ENCODE peak calls at places on chromosomes 7 and 10, in six cellular contexts. B is testis, J is IMR-90, N is spleen, A is uterus, L is HCT116. D is an unnamed sample.

GRCh38 chr10:36170943-36171501 is 528.9 kb upstream of the FZD8 start:
- DNase-seq in B (no peak), J (no peak), N (no peak), A (no peak), L (no peak), D (no peak)

GRCh38 chr7:123797673-123798526 is 47.1 kb upstream of the HYAL4 start:
- DNase-seq in B (no peak), J (peak), N (no peak), A (no peak), L (peak), D (no peak)

GRCh38 chr10:109846832-109847231 is 76.5 kb downstream of the XPNPEP1 start:
- DNase-seq in B (no peak), J (no peak), N (no peak), A (no peak), L (no peak), D (no peak)

GRCh38 chr10:130456616-130457015 is 320.4 kb downstream of the GLRX3 start:
- DNase-seq in B (no peak), J (no peak), N (no peak), A (no peak), L (no peak), D (no peak)

GRCh38 chr10:103709341-103709920 is 145.9 kb downstream of the SH3PXD2A start:
- DNase-seq in B (no peak), J (peak), N (no peak), A (no peak), L (peak), D (no peak)

GRCh38 chr10:88702848-88703597 is 3.0 kb upstream of the LIPK start:
- DNase-seq in B (no peak), J (peak), N (no peak), A (no peak), L (peak), D (peak)

GRCh38 chr7:3106353-3106752 is 62.7 kb upstream of the CARD11 start:
- DNase-seq in B (no peak), J (no peak), N (no peak), A (no peak), L (no peak), D (no peak)

GRCh38 chr10:119211625-119212441 is 4.5 kb downstream of the GRK5 start:
- DNase-seq in B (no peak), J (no peak), N (no peak), A (no peak), L (no peak), D (no peak)

GRCh38 chr7:1458676-1459511 is at the start of gene MICALL2:
- DNase-seq in B (peak), J (peak), N (peak), A (peak), L (peak), D (peak)

GRCh38 chr10:101693701-101694055 is 1.3 kb downstream of the FBXW4 start:
- DNase-seq in B (peak), J (peak), N (no peak), A (no peak), L (no peak), D (no peak)

GRCh38 chr7:125516194-125516593 is 586.6 kb upstream of the POT1 start:
- DNase-seq in B (no peak), J (no peak), N (no peak), A (no peak), L (no peak), D (no peak)

GRCh38 chr7:28986723-28987122 is 28.6 kb upstream of the TRIL start:
- DNase-seq in B (no peak), J (peak), N (no peak), A (peak), L (no peak), D (no peak)

GRCh38 chr7:82818091-82818620 is 344.5 kb downstream of the PCLO start:
- DNase-seq in B (no peak), J (no peak), N (no peak), A (no peak), L (no peak), D (no peak)

GRCh38 chr7:108525327-108525984 is 479 bp downstream of the PNPLA8 start:
- DNase-seq in B (peak), J (peak), N (no peak), A (no peak), L (peak), D (no peak)

GRCh38 chr7:48337012-48337621 is 165.9 kb downstream of the ABCA13 start:
- DNase-seq in B (peak), J (peak), N (no peak), A (no peak), L (no peak), D (no peak)

GRCh38 chr7:79272066-79272669 is 181.3 kb downstream of the MAGI2 start:
- DNase-seq in B (no peak), J (peak), N (no peak), A (no peak), L (peak), D (no peak)

GRCh38 chr7:2717293-2717904 is 29.4 kb downstream of the AMZ1 start:
- DNase-seq in B (peak), J (peak), N (peak), A (peak), L (no peak), D (peak)

GRCh38 chr7:151447901-151448260 is 7.9 kb upstream of the CRYGN start:
- DNase-seq in B (no peak), J (no peak), N (no peak), A (no peak), L (no peak), D (no peak)

GRCh38 chr10:31528834-31529233 is 209.8 kb downstream of the ZEB1 start:
- DNase-seq in B (no peak), J (peak), N (no peak), A (no peak), L (no peak), D (no peak)

GRCh38 chr7:104914427-104914826 is 99.6 kb upstream of the KMT2E start:
- DNase-seq in B (no peak), J (no peak), N (no peak), A (no peak), L (no peak), D (no peak)

GRCh38 chr7:42624471-42624870 is 287.4 kb downstream of the C7orf25 start:
- DNase-seq in B (no peak), J (no peak), N (no peak), A (no peak), L (no peak), D (no peak)

GRCh38 chr10:1049425-1049958 is 573 bp upstream of the IDI1 start:
- DNase-seq in B (no peak), J (no peak), N (no peak), A (no peak), L (no peak), D (no peak)

GRCh38 chr10:102243304-102243703 is 2.0 kb upstream of the PITX3 start:
- DNase-seq in B (no peak), J (peak), N (no peak), A (no peak), L (no peak), D (no peak)

GRCh38 chr10:131083915-131084790 is 227.4 kb downstream of the TCERG1L start:
- DNase-seq in B (no peak), J (no peak), N (peak), A (no peak), L (no peak), D (no peak)

DNA sequence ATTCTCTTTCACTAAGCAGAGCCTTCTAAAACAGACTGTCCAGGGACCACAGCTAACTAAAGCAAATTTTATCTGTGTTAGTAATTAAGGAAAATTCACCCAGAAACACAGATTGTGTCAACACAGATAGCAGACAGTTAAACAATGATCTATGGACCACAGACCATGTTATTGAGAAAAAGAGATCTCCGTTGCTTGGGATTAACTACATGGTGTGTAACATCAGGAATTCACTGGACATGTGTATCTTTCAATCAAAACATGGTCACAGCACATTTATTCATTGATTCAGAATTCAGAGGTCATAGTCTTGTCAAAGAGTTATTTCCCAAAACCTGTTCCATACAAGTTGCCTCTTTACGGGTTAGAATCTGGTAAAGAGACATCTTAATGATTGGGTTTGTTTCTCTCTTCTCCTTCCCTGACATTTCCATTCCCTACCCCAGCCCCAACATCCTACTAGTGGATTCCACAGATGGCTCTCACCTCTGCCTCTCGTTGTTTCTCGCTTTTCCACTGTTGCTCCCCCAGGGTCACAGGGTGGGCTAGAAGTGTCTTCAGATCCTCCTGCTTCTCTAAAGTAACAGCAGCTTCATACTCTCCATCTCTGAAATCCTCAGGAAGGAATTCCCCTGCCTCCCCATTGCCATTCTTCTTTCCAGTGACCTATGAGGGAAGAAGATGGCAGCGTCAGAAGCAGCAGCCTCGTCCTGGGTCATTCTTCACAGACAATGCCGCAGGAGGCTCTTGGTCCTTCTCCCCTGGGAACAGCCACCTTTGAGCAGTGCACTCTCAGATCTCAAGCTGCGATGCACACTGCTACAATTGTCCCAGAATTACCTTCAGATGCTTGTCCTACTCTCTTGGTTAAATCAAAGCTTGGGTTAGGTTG is 958 bp downstream of the ANKRD1 start:
- DNase-seq in B (no peak), J (no peak), N (no peak), A (no peak), L (no peak), D (no peak)
- TF ChIP-seq POLR2A in B (no peak), J (no peak), N (no peak), A (no peak), L (no peak), D (no peak)

GRCh38 chr10:46787321-46787615 is 124.0 kb upstream of the PTPN20 start:
- DNase-seq in B (peak), J (peak), N (no peak), A (no peak), L (no peak), D (peak)
- TF ChIP-seq CTCF in B (no peak), J (peak), N (no peak), A (no peak), L (no peak), D (no peak)

DNA sequence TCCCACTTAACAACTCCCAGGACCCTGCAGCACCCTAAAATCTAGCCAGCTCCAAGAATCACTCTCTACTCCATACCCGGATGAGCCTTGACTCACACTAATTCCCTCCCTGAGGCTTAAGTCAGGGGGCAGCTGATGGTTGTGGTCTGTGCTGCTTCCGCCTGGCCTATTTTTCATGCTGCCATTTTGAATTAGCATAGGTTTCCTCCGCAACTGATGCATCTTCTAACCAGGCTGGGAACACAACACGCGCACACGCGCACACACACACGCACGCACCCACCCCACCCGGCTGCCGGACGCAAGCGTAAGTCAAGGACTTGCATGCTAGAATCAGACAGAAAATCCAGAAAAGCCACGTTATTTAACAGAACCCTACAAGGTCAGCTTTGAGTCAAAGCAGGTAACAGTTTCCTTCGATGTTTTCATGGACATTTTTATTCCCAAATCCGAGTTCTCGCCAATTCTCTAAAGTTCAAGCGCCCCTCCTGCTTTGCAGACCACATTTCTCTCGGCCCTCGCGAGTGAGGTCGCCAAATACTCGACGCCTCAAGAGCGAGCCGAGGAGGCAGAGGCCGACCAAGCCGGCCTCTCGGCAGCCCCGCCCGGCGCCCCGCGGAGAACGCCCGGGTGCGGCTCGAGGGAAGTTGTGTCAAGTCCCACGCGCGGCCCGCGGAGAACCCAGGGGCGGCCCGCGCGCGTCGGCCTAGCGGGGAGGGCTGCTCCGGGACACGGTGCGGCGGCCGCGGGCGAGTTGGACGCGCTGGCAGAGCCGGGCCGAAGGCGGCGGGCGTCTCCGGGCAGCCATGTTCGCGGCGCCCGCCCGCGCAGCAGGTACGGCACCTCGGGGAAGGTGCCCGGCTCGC is 977 bp downstream of the SCRN1 start:
- DNase-seq in B (peak), J (peak), N (peak), A (peak), L (peak), D (peak)
- TF ChIP-seq POLR2A in B (no peak), J (no peak), N (no peak), A (no peak), L (no peak), D (no peak)

DNA sequence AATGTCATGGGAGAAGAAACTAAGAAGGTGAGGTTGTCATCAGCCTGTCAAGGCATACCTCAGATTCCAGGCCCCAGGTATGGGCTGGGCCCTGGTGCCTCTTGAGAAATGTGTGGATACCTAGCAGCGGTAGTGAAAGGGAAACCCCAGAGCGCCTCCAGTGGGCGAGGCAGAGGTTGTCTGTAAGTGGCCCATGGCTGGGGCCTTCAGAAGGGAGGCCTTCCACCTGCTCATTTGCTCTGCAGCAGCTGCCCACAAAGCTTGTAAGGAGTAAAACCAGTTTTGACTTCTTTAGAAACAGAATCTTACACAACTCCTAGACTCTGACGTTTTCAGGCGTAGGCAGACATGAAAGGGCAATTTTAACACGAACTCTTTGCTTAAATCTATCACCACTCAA is 509.9 kb downstream of the PARD3 start:
- DNase-seq in B (no peak), J (no peak), N (no peak), A (no peak), L (no peak), D (no peak)
- TF ChIP-seq CTCF in B (no peak), J (no peak), N (no peak), A (no peak), L (peak), D (no peak)

D was measured in Peyer's patch.